ENCODE peak calls at places on chromosome 10, in eight cellular contexts. X is cerebellum; I is GM23248; F is NCI-H1105 treated with DMSO at 0.1 percent for 48 hours; E is activated T-helper 1 cell treated with anti-CD3 and anti-CD28 coated beads, Interleukin-2, amount 50 U/mL, for 16 hours; L is occipital lobe; S is neuronal stem cell; H is stimulated activated CD8-positive, alpha-beta memory T cell treated with anti-CD3 and anti-CD28 coated beads, Interleukin-7, amount 100 ng/mL, for 48 hours. T is an unnamed sample.

GRCh38 chr10:27664464-27664863 is 81.2 kb downstream of the MKX start:
- DNase-seq in I (no peak), X (no peak), S (no peak), L (no peak), F (no peak), H (no peak), E (no peak), T (no peak)

GRCh38 chr10:93357680-93358079 is 124.5 kb downstream of the MYOF start:
- DNase-seq in F (peak; percentile 51), X (no peak), I (peak; percentile 62), L (no peak), S (peak; percentile 14), E (no peak), H (no peak), T (no peak)

GRCh38 chr10:97319671-97320479 is 804 bp downstream of the FRAT1 start:
- DNase-seq in X (peak; percentile 40), L (peak; percentile 18), F (no peak), I (peak; percentile 68), E (peak; percentile 43), H (peak; percentile 28), S (peak; percentile 54), T (peak; percentile 70)

GRCh38 chr10:49568235-49568634 is 29.3 kb upstream of the ERCC6 start:
- DNase-seq in I (peak; percentile 91), E (no peak), X (no peak), F (no peak), L (no peak), H (no peak), S (no peak), T (no peak)

GRCh38 chr10:101829561-101830315 is 11.5 kb upstream of the OGA start:
- DNase-seq in H (no peak), F (peak; percentile 26), X (no peak), S (peak; percentile 70), L (no peak), E (peak; percentile 49), I (peak; percentile 46), T (peak; percentile 53)

GRCh38 chr10:79003183-79004100 is 65.3 kb upstream of the ZMIZ1 start:
- DNase-seq in X (peak; percentile 77), L (no peak), S (no peak), H (no peak), F (no peak), I (no peak), E (no peak), T (peak; percentile 69)

GRCh38 chr10:19713800-19714525 is 102.3 kb upstream of the PLXDC2 start:
- DNase-seq in H (no peak), I (no peak), F (no peak), E (no peak), S (no peak), X (no peak), L (no peak), T (no peak)

GRCh38 chr10:125788156-125789034 is 12.8 kb upstream of the MMP21 start:
- DNase-seq in L (no peak), I (no peak), H (no peak), E (no peak), X (no peak), F (no peak), S (no peak), T (no peak)

GRCh38 chr10:108358912-108359311 is 1194.4 kb upstream of the SORCS1 start:
- DNase-seq in H (no peak), S (no peak), I (peak; percentile 98), E (no peak), X (no peak), F (no peak), L (no peak), T (no peak)

GRCh38 chr10:21523557-21524008 is 1.9 kb downstream of the SKIDA1 start:
- DNase-seq in L (no peak), I (peak; percentile 45), S (no peak), F (peak; percentile 4), H (no peak), E (no peak), X (no peak), T (no peak)

GRCh38 chr10:21724695-21725371 is 190.8 kb downstream of the MLLT10 start:
- DNase-seq in H (no peak), L (peak; percentile 51), I (peak; percentile 99), E (no peak), X (peak; percentile 73), F (peak; percentile 97), S (no peak), T (peak; percentile 73)

GRCh38 chr10:3470191-3470590 is 297.6 kb upstream of the PITRM1 start:
- DNase-seq in E (no peak), I (no peak), F (no peak), H (no peak), X (no peak), S (no peak), L (no peak), T (no peak)

GRCh38 chr10:114306116-114306973 is 67.3 kb downstream of the VWA2 start:
- DNase-seq in S (no peak), L (no peak), I (peak; percentile 94), F (no peak), E (no peak), H (no peak), X (no peak), T (no peak)

GRCh38 chr10:52419281-52419680 is 105.2 kb downstream of the DKK1 start:
- DNase-seq in L (no peak), H (no peak), F (no peak), S (no peak), I (no peak), E (no peak), X (no peak), T (no peak)

GRCh38 chr10:27258838-27259532 is 18.4 kb upstream of the ACBD5 start:
- DNase-seq in S (no peak), L (no peak), X (no peak), I (peak; percentile 31), F (no peak), E (no peak), H (no peak), T (peak; percentile 31)

GRCh38 chr10:79385804-79386531 is 38.7 kb downstream of the PPIF start:
- DNase-seq in X (no peak), F (no peak), I (no peak), E (no peak), S (no peak), L (no peak), H (no peak), T (no peak)

GRCh38 chr10:98224509-98224908 is 43.5 kb downstream of the LOXL4 start:
- DNase-seq in X (no peak), F (no peak), H (no peak), I (peak; percentile 49), L (no peak), E (no peak), S (no peak), T (no peak)

GRCh38 chr10:16756561-16757221 is 60.5 kb downstream of the RSU1 start:
- DNase-seq in E (no peak), I (peak; percentile 60), L (no peak), F (no peak), S (no peak), X (no peak), H (no peak), T (no peak)

GRCh38 chr10:44575601-44576380 is 190.9 kb upstream of the CXCL12 start:
- DNase-seq in E (no peak), F (no peak), I (no peak), H (no peak), L (no peak), S (no peak), X (no peak), T (no peak)

GRCh38 chr10:43785252-43785651 is 136.6 kb upstream of the ZNF32 start:
- DNase-seq in L (no peak), E (no peak), H (no peak), S (no peak), X (no peak), F (no peak), I (no peak), T (no peak)

GRCh38 chr10:86411281-86411841 is 44.8 kb upstream of the GRID1 start:
- DNase-seq in X (no peak), H (no peak), E (no peak), S (no peak), F (no peak), I (peak; percentile 86), L (peak; percentile 33), T (no peak)

GRCh38 chr10:126646101-126646500 is 24.4 kb downstream of the C10orf90 start:
- DNase-seq in S (no peak), L (no peak), X (no peak), F (no peak), I (peak; percentile 57), H (no peak), E (no peak), T (no peak)

GRCh38 chr10:13121500-13121854 is 21.5 kb downstream of the OPTN start:
- DNase-seq in I (no peak), E (no peak), F (no peak), X (no peak), H (no peak), L (no peak), S (no peak), T (no peak)

GRCh38 chr10:114697061-114697598 is 39.1 kb upstream of the ABLIM1 start:
- DNase-seq in X (peak; percentile 89), L (no peak), E (no peak), H (no peak), S (no peak), I (peak; percentile 74), F (no peak), T (no peak)

GRCh38 chr10:59109826-59110225 is 66.6 kb upstream of the PHYHIPL start:
- DNase-seq in L (no peak), E (no peak), X (no peak), H (no peak), F (no peak), I (no peak), S (no peak), T (no peak)

GRCh38 chr10:11825796-11826414 is 2.7 kb downstream of the PROSER2 start:
- DNase-seq in I (no peak), H (no peak), E (no peak), L (no peak), X (no peak), F (no peak), S (no peak), T (no peak)

GRCh38 chr10:53619678-53620077 is 847.1 kb upstream of the MBL2 start:
- DNase-seq in E (no peak), F (no peak), S (no peak), X (no peak), I (no peak), L (no peak), H (no peak), T (no peak)